ENCODE peak calls at places on chromosome 16, in six cellular contexts. M, A, U, Z, T and C are unnamed samples.

GRCh38 chr16:15502041-15502725 is 67.8 kb downstream of the BMERB1 start:
- ATAC-seq in Z (peak), T (no peak), U (peak), M (peak), A (peak), C (peak)

GRCh38 chr16:68066763-68067162 is 18.4 kb upstream of the NFATC3 start:
- ATAC-seq in Z (no peak), M (no peak), T (no peak), U (no peak), A (no peak), C (no peak)

GRCh38 chr16:55263271-55264250 is 60.4 kb upstream of the IRX6 start:
- ATAC-seq in M (no peak), A (no peak), U (no peak), Z (no peak), T (no peak), C (no peak)

GRCh38 chr16:74448990-74449389 is 27.7 kb upstream of the CLEC18B start:
- ATAC-seq in Z (peak), M (peak), U (no peak), T (no peak), A (no peak), C (peak)

GRCh38 chr16:54586474-54587175 is 300.0 kb upstream of the IRX3 start:
- ATAC-seq in T (no peak), Z (no peak), A (no peak), U (no peak), M (no peak), C (no peak)

GRCh38 chr16:50244140-50244503 is 22.2 kb upstream of the ADCY7 start:
- ATAC-seq in M (no peak), T (no peak), Z (no peak), U (no peak), A (no peak), C (no peak)

GRCh38 chr16:456891-457483 is 31.5 kb downstream of the RAB11FIP3 start:
- ATAC-seq in A (peak), T (no peak), U (peak), Z (peak), M (no peak), C (peak)

GRCh38 chr16:77299395-77299794 is 100.2 kb downstream of the SYCE1L start:
- ATAC-seq in M (no peak), A (no peak), Z (no peak), T (peak), U (no peak), C (no peak)

GRCh38 chr16:17657037-17657436 is 186.3 kb upstream of the XYLT1 start:
- ATAC-seq in A (no peak), Z (no peak), U (no peak), M (no peak), T (no peak), C (no peak)

GRCh38 chr16:14641877-14642276 is 9.1 kb downstream of the BFAR start:
- ATAC-seq in U (peak), A (peak), Z (peak), T (peak), M (peak), C (no peak)

GRCh38 chr16:66427871-66428681 is 981 bp downstream of the BEAN1 start:
- ATAC-seq in A (no peak), Z (peak), T (no peak), M (no peak), U (peak), C (no peak)

GRCh38 chr16:75462804-75463203 is 1.7 kb downstream of the TMEM170A start:
- ATAC-seq in U (no peak), Z (no peak), M (no peak), A (no peak), T (peak), C (no peak)

GRCh38 chr16:30028438-30029093 is 2.5 kb downstream of the TLCD3B start:
- ATAC-seq in U (peak), A (peak), Z (peak), M (no peak), T (peak), C (no peak)

GRCh38 chr16:47013172-47013571 is 39.7 kb upstream of the DNAJA2 start:
- ATAC-seq in A (no peak), M (no peak), U (no peak), Z (no peak), T (no peak), C (no peak)

GRCh38 chr16:72203401-72203800 is 31.4 kb upstream of the PMFBP1 start:
- ATAC-seq in U (no peak), Z (peak), T (peak), M (no peak), A (no peak), C (peak)

GRCh38 chr16:1308036-1308976 is 1.1 kb upstream of the UBE2I start:
- ATAC-seq in M (peak), T (peak), U (peak), Z (no peak), A (peak), C (peak)

GRCh38 chr16:66386629-66387622 is 20.4 kb downstream of the CDH5 start:
- ATAC-seq in T (no peak), U (peak), Z (no peak), A (no peak), M (no peak), C (no peak)

GRCh38 chr16:10756574-10756973 is 12.9 kb downstream of the NUBP1 start:
- ATAC-seq in T (no peak), A (no peak), U (no peak), Z (no peak), M (no peak), C (no peak)

GRCh38 chr16:14957576-14958322 is 17.1 kb upstream of the PDXDC1 start:
- ATAC-seq in U (no peak), T (no peak), Z (peak), A (no peak), M (no peak), C (no peak)

GRCh38 chr16:67403976-67404555 is 10.8 kb upstream of the TPPP3 start:
- ATAC-seq in A (no peak), M (no peak), T (no peak), Z (no peak), U (no peak), C (no peak)

GRCh38 chr16:82991941-82992675 is 365.3 kb downstream of the CDH13 start:
- ATAC-seq in Z (no peak), M (no peak), T (no peak), U (no peak), A (no peak), C (no peak)

GRCh38 chr16:67917852-67918236 is 13.8 kb downstream of the CTRL start:
- ATAC-seq in U (no peak), M (peak), A (peak), T (peak), Z (peak), C (peak)

GRCh38 chr16:71628810-71629209 is 2.8 kb downstream of the MARVELD3 start:
- ATAC-seq in M (no peak), T (no peak), U (no peak), Z (peak), A (no peak), C (no peak)

GRCh38 chr16:49788936-49789335 is 67.0 kb downstream of the ZNF423 start:
- ATAC-seq in T (no peak), M (no peak), A (no peak), U (no peak), Z (peak), C (no peak)

GRCh38 chr16:69606985-69607384 is 41.2 kb downstream of the NFAT5 start:
- ATAC-seq in U (no peak), A (no peak), Z (no peak), T (peak), M (no peak), C (no peak)

GRCh38 chr16:47523342-47524006 is 62.3 kb downstream of the PHKB start:
- ATAC-seq in A (peak), Z (peak), T (peak), M (no peak), U (peak), C (no peak)

GRCh38 chr16:15643453-15644305 is 725 bp upstream of the MARF1 start:
- ATAC-seq in M (peak), T (peak), U (peak), A (peak), Z (peak), C (peak)

GRCh38 chr16:74730049-74730683 is 29.5 kb upstream of the MLKL start:
- ATAC-seq in T (no peak), U (no peak), M (no peak), A (peak), Z (no peak), C (no peak)

GRCh38 chr16:79542196-79542859 is 58.2 kb downstream of the MAF start:
- ATAC-seq in U (no peak), T (no peak), M (no peak), Z (peak), A (no peak), C (peak)

GRCh38 chr16:19008770-19009169 is 25.0 kb downstream of the TMC7 start:
- ATAC-seq in T (no peak), A (no peak), U (no peak), M (peak), Z (no peak), C (no peak)

GRCh38 chr16:1976216-1976520 is 4.3 kb downstream of the TBL3 start:
- ATAC-seq in U (no peak), M (no peak), T (no peak), Z (no peak), A (no peak), C (no peak)

GRCh38 chr16:54325616-54326265 is 39.2 kb upstream of the IRX3 start:
- ATAC-seq in Z (no peak), A (no peak), T (no peak), U (no peak), M (no peak), C (peak)

GRCh38 chr16:50478773-50479149 is 69.4 kb upstream of the NKD1 start:
- ATAC-seq in Z (peak), M (peak), U (no peak), A (peak), T (no peak), C (no peak)

GRCh38 chr16:28538733-28539596 is at the start of gene NUPR1:
- ATAC-seq in U (peak), T (no peak), M (peak), A (peak), Z (peak), C (peak)
- TF ChIP-seq EP300 in U (peak), T (no peak), M (no peak), A (no peak), Z (no peak), C (no peak)

DNA sequence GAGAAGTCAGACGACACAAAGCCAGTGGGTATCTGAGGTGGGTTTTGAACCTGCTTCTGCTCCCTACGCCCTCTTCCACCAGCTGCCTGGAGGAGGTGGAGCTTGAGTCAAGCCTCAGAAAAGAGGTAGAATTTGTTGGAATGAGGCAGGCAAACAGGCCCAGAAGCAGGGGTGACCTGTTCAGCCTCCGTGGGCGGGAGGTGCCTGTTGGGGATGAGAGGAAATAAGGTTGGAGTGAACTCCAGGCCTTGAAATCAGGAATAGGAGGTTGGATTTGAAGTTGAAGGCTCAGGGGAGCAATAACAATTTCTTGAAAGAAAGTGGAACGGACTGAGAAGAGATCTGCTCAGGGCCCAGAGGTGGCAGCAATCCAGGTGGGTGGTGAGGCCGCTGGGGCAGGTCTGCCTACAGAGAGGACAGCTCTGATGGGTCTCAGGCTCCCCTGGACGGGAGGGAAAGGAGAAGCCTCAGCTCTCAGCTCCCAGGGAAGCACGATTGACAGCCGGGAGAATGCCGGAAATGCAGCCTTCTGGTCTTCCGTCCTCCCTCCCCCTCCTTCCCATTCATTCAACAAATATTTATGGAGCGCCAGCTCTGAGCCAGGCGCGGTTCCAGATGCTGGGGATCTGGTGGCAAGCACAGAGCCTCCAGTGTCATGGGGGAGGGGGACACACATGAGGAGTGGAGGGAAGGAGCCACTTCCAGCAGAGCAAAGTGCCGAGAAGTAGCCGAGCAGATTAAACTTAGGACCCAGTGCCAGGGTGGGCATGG is 61.9 kb upstream of the CIBAR2 start:
- ATAC-seq in T (no peak), Z (no peak), A (no peak), M (peak), U (peak), C (no peak)
- TF ChIP-seq EP300 in T (no peak), Z (no peak), A (no peak), M (no peak), U (peak), C (no peak)

GRCh38 chr16:51527349-51527748 is 376.3 kb upstream of the SALL1 start:
- ATAC-seq in U (no peak), A (no peak), M (no peak), Z (no peak), T (no peak), C (no peak)

GRCh38 chr16:51535591-51535990 is 384.5 kb upstream of the SALL1 start:
- ATAC-seq in U (no peak), T (no peak), Z (no peak), A (no peak), M (no peak), C (no peak)

GRCh38 chr16:51526622-51527021 is 375.6 kb upstream of the SALL1 start:
- ATAC-seq in T (no peak), M (no peak), A (no peak), U (no peak), Z (no peak), C (no peak)

GRCh38 chr16:51531271-51531670 is 380.2 kb upstream of the SALL1 start:
- ATAC-seq in M (no peak), Z (no peak), T (no peak), U (no peak), A (no peak), C (no peak)

GRCh38 chr16:51532551-51532950 is 381.5 kb upstream of the SALL1 start:
- ATAC-seq in U (no peak), Z (no peak), M (no peak), T (peak), A (no peak), C (no peak)
- TF ChIP-seq EP300 in U (no peak), Z (no peak), M (no peak), T (no peak), A (no peak), C (no peak)

DNA sequence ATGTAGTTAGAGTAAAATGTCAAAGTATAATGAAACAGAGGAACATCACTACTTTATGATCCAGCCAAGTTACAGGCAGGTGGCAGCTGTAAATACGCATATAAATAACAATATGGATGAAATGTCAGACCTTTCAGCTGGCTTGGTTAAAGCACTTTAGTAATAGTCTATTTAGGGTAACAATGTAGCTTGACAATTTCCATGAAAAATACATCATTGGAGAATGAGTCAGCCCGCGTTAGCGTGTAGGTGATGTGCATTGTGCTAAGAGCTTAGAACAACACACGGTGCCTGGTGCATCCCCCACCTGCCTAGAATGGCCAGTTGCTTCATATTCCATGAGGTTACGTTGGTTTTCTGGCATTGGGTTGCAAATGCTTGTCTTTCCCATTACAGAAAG is 119.4 kb downstream of the RBFOX1 start:
- ATAC-seq in U (no peak), T (no peak), M (no peak), Z (no peak), A (no peak), C (no peak)
- TF ChIP-seq EP300 in U (no peak), T (no peak), M (no peak), Z (no peak), A (no peak), C (no peak)

GRCh38 chr16:53130193-53131049 is 75.6 kb downstream of the CHD9 start:
- ATAC-seq in Z (peak), A (peak), U (peak), T (peak), M (peak), C (peak)
- TF ChIP-seq EP300 in Z (no peak), A (no peak), U (no peak), T (no peak), M (no peak), C (no peak)

GRCh38 chr16:86035906-86036305 is 136.9 kb downstream of the IRF8 start:
- ATAC-seq in Z (no peak), M (no peak), T (no peak), U (no peak), A (no peak), C (no peak)
- TF ChIP-seq EP300 in Z (no peak), M (no peak), T (no peak), U (no peak), A (no peak), C (no peak)